ENCODE peak calls at places on chromosomes 11 and 22, in seven cellular contexts. N, E, L, P, W, M and A are unnamed samples.

GRCh38 chr22:46963672-46964545 is 201.5 kb downstream of the TBC1D22A start:
- DNase-seq in N (no peak), E (no peak), L (no peak), P (no peak), W (no peak), M (no peak), A (no peak)

GRCh38 chr11:68965901-68966868 is 14.6 kb downstream of the MRGPRD start:
- DNase-seq in N (no peak), E (no peak), L (no peak), P (peak), W (no peak), M (no peak), A (no peak)

GRCh38 chr22:29593923-29594322 is 9.5 kb upstream of the NF2 start:
- DNase-seq in N (no peak), E (no peak), L (no peak), P (no peak), W (no peak), M (no peak), A (no peak)

GRCh38 chr11:19432370-19433163 is 191.8 kb upstream of the E2F8 start:
- DNase-seq in N (no peak), E (peak), L (peak), P (no peak), W (no peak), M (peak), A (no peak)

GRCh38 chr11:114318361-114318760 is 22.2 kb downstream of the NNMT start:
- DNase-seq in N (no peak), E (no peak), L (no peak), P (no peak), W (no peak), M (no peak), A (no peak)

GRCh38 chr22:30776476-30776875 is 81.8 kb downstream of the OSBP2 start:
- DNase-seq in N (no peak), E (no peak), L (no peak), P (no peak), W (no peak), M (no peak), A (no peak)

GRCh38 chr22:38238519-38239051 is 34.2 kb downstream of the TMEM184B start:
- DNase-seq in N (no peak), E (peak), L (peak), P (no peak), W (no peak), M (no peak), A (no peak)

GRCh38 chr11:82398300-82398815 is 335.3 kb downstream of the FAM181B start:
- DNase-seq in N (peak), E (no peak), L (no peak), P (no peak), W (no peak), M (no peak), A (no peak)

GRCh38 chr11:106133529-106133928 is 56.1 kb downstream of the AASDHPPT start:
- DNase-seq in N (no peak), E (no peak), L (no peak), P (no peak), W (no peak), M (no peak), A (no peak)
- TF ChIP-seq CTCF in N (no peak), E (peak), L (peak), P (no peak), W (no peak), M (peak), A (no peak)

DNA sequence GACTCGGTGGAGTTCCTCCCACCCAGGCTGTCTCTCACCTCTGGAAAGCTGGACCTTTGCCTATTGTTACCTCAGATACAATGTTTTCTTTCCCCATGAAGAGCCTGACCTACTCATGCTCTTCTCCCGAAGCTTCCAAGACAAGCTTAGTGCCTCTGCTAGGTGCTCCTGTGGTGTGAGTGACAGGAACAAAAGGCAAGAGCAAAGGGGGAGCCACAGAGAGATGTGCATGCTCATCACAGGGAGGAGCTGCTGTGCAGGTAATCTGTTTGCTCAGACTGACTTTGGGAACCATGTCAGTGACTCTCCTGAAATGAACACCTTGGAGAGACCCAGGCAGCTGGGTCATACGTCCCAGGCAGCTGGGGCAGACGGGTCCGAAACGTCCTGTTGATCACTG is 53.6 kb upstream of the VSTM5 start:
- DNase-seq in N (no peak), E (no peak), L (no peak), P (peak), W (no peak), M (no peak), A (no peak)
- TF ChIP-seq CTCF in N (no peak), E (no peak), L (no peak), P (peak), W (no peak), M (no peak), A (no peak)

DNA sequence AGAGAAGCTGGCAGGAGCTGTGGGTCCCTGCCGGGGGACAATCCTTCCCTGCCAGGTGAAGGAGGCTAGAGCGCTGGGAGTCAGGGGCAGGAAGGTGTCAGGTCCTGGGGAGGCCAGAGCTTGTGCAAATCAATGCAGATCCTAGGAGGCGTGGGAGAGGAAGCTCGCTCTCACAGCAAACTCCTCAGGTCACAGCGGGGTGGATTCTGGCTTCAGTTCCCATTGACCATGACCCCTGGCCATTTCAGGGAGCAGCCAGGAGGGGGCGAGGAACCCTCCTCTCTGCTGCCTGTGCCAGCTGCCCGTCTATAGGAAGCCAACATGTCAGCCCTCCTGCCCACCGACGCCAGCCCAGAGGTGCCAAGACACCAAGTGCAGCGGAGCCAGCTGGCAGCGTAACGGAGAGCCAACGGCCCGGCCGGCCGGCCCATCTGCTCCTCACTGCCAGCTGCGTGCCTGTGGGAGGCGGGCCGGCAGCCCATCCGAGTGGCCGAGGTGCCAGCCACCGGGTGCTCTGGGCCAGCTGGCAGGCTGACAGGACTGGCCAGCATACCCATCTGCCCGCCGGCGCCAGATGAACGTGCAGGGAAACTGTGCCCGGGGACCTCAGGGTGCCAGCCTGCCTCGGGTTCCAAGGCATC is 374.9 kb downstream of the MIAT start:
- DNase-seq in N (no peak), E (no peak), L (no peak), P (peak), W (no peak), M (no peak), A (no peak)
- TF ChIP-seq CTCF in N (no peak), E (no peak), L (no peak), P (peak), W (peak), M (no peak), A (no peak)

DNA sequence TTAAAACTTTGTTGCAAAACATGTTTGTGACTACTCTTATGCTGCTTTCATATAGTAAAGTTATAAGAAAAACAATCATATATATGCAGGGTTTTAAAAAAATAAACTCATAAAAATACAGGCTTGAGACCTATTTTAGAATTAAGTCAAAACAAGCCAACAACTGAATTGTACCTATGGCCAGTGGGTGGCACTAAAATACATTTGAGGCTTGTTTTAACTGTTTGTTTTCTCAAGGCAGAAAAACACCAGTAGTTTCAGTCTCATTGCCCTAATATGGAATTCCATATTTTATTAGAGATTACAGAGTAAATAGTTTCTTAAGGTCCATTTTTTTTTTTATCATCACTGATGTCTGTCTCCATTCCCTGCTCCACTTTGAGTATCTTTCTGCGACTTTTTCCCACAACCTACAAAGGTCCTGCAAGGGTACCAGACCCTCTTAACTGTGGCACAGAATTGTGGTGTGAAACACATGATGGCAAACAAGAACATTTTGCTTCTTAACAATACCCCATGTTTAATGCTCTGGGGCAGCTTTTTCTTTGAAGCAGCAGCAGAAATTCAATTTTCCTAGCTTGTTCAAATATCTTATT is 8.5 kb upstream of the CCDC89 start:
- DNase-seq in N (no peak), E (peak), L (peak), P (no peak), W (no peak), M (peak), A (no peak)
- TF ChIP-seq CTCF in N (no peak), E (peak), L (peak), P (peak), W (peak), M (peak), A (peak)

DNA sequence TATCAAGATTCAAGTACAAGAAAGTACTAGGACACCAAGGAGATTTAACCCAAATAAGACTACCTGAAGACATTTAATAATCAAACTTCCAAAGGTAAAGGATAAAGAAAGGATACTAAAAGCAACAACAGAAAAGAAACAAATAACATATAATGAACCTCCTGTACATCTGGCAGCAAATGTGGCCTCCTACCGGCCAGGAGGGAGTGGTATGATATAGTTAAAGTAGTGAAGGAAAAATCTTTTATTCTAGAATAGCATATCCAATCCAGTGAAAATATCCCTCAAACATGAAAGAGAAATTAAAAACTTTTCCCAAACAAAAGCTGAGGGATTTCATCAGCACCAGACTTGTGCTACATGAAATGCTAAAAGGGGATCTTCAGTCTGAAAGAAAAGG is 104.7 kb upstream of the GUCY1A2 start:
- DNase-seq in N (no peak), E (no peak), L (peak), P (no peak), W (no peak), M (no peak), A (no peak)
- TF ChIP-seq CTCF in N (no peak), E (no peak), L (no peak), P (no peak), W (no peak), M (no peak), A (no peak)